ENCODE peak calls at places on chromosomes 7 and 10, in nine cellular contexts. D, Y, Q, K, E, Z, I, W and J are unnamed samples. For H3K27me3, the result is how much of the 10 kb centered on the place peaks cover.

GRCh38 chr7:5170251-5170650 is 19.8 kb upstream of the WIPI2 start:
- DNase-seq in D (no peak), W (no peak), Z (no peak), I (no peak), Q (no peak), E (no peak), Y (no peak), K (no peak), J (no peak)

GRCh38 chr7:20896996-20897395 is 110.3 kb upstream of the SP8 start:
- DNase-seq in Q (no peak), Y (no peak), K (no peak), W (no peak), E (no peak), Z (no peak), I (no peak), D (no peak), J (peak)

GRCh38 chr10:49304137-49304536 is 5.2 kb downstream of the C10orf71 start:
- DNase-seq in D (no peak), E (no peak), K (no peak), Y (no peak), W (no peak), Z (no peak), I (no peak), Q (no peak), J (no peak)

GRCh38 chr7:78073470-78074382 is 275.2 kb downstream of the PHTF2 start:
- DNase-seq in Y (no peak), I (no peak), E (no peak), D (no peak), Z (no peak), Q (no peak), K (no peak), W (no peak), J (no peak)

GRCh38 chr7:143003393-143004051 is 23.4 kb downstream of the OR9A2 start:
- DNase-seq in K (peak), Q (peak), I (peak), Y (no peak), E (peak), D (no peak), W (no peak), Z (no peak), J (peak)

GRCh38 chr10:58651742-58652141 is 139.1 kb downstream of the BICC1 start:
- DNase-seq in K (no peak), W (no peak), Q (no peak), Y (no peak), I (no peak), Z (no peak), E (no peak), D (no peak), J (no peak)

GRCh38 chr10:49726593-49726992 is 35.5 kb downstream of the OGDHL start:
- DNase-seq in W (no peak), Q (no peak), D (no peak), I (no peak), Z (no peak), Y (no peak), K (no peak), E (no peak), J (no peak)

GRCh38 chr7:114414151-114415053 is at the start of gene FOXP2:
- DNase-seq in K (no peak), Z (no peak), E (no peak), W (no peak), Q (no peak), Y (no peak), D (no peak), I (no peak), J (peak)

GRCh38 chr7:44985033-44985695 is 6.3 kb upstream of the MYO1G start:
- DNase-seq in Y (no peak), K (no peak), I (no peak), Q (no peak), W (no peak), Z (no peak), D (no peak), E (no peak), J (no peak)

GRCh38 chr7:116213361-116214155 is 3.2 kb downstream of the TES start:
- DNase-seq in Q (no peak), K (no peak), Z (no peak), Y (no peak), I (no peak), E (no peak), W (no peak), D (no peak), J (no peak)

GRCh38 chr7:89027781-89028180 is 232.2 kb upstream of the TEX47 start:
- DNase-seq in I (no peak), K (no peak), W (no peak), Q (no peak), Z (no peak), D (no peak), Y (no peak), E (no peak), J (no peak)

GRCh38 chr7:2071133-2071832 is 161.5 kb downstream of the MAD1L1 start:
- DNase-seq in E (no peak), Q (no peak), D (no peak), K (no peak), W (no peak), Y (no peak), I (no peak), Z (no peak), J (no peak)

GRCh38 chr10:4688620-4689019 is 137.4 kb upstream of the AKR1E2 start:
- DNase-seq in W (no peak), Y (no peak), Q (no peak), E (peak), D (no peak), I (no peak), Z (no peak), K (no peak), J (peak)

GRCh38 chr7:7099584-7100014 is 82.7 kb upstream of the C1GALT1 start:
- DNase-seq in D (peak), W (peak), Q (peak), E (peak), K (no peak), Z (peak), I (peak), Y (peak), J (peak)

GRCh38 chr7:80508440-80508839 is 3.4 kb downstream of the GNAT3 start:
- DNase-seq in W (no peak), Z (no peak), K (no peak), I (no peak), D (no peak), E (no peak), Q (no peak), Y (no peak), J (no peak)

GRCh38 chr7:95411666-95412065 is 15.5 kb upstream of the PON3 start:
- DNase-seq in E (no peak), W (no peak), Z (no peak), Y (no peak), Q (no peak), I (no peak), D (no peak), K (no peak), J (no peak)

GRCh38 chr10:107165007-107165406 is 501 bp upstream of the SORCS1 start:
- DNase-seq in I (no peak), Q (no peak), D (no peak), E (peak), W (no peak), Z (no peak), K (no peak), Y (no peak), J (no peak)

GRCh38 chr7:73715648-73716317 is 3.7 kb downstream of the STX1A start:
- DNase-seq in Y (no peak), E (no peak), D (no peak), K (no peak), I (peak), Z (no peak), W (no peak), Q (peak), J (peak)

GRCh38 chr10:122301811-122302115 is 30.7 kb downstream of the BTBD16 start:
- DNase-seq in W (no peak), E (no peak), D (no peak), K (no peak), I (no peak), Y (no peak), Z (no peak), Q (no peak), J (no peak)

GRCh38 chr7:111788426-111788825 is 226.1 kb upstream of the IMMP2L start:
- DNase-seq in I (no peak), K (no peak), Z (no peak), E (no peak), Y (no peak), W (no peak), Q (no peak), D (no peak), J (no peak)

GRCh38 chr7:142196066-142196840 is 61.6 kb downstream of the PRSS58 start:
- DNase-seq in E (no peak), Q (no peak), Z (no peak), Y (no peak), I (no peak), K (no peak), D (no peak), W (no peak), J (peak)

GRCh38 chr7:22607180-22607579 is 107.2 kb upstream of the STEAP1B start:
- DNase-seq in D (no peak), I (no peak), Q (no peak), K (no peak), Y (no peak), W (no peak), E (no peak), Z (no peak), J (no peak)

GRCh38 chr10:100847440-100847839 is 65.3 kb upstream of the SLF2 start:
- DNase-seq in Q (no peak), E (no peak), I (peak), Z (no peak), Y (no peak), W (no peak), K (no peak), D (no peak), J (peak)
- TF ChIP-seq CTCF in Q (no peak), E (no peak), I (no peak), Z (no peak), Y (no peak), W (no peak), K (no peak), D (no peak), J (no peak)

DNA sequence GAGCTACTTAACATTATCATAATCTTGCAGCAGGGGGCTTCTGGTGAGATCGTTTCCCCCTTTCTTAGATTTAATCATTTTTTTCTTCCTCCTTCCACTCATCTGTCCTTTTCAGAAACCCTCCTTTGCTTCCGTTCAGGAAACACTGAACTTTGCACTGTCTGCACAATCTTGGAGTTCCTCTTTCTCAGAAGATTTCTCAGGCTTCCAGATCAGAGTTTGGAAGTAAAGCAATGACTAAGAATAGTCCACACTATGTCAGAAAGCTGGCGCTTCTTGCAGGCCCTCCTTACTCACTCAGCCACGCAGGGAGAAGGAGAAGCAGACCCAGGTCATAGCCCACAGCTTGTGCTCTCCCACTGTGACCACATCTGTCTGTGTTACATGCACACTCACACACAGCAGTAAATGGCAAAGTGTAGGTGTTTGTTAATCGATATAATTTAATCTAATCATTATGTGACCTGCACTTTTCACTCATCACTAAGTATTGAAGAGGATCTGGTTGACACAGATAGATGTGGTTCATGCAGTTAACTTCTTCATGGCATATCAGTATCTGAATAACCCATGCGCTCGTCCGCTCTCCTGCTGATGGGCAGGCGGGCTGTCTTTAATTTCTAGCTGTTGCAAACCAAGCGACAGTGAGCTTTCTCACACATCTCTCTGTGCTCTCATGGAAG is 30.2 kb downstream of the ALOX5 start:
- DNase-seq in Q (no peak), Z (no peak), Y (no peak), D (no peak), W (no peak), I (no peak), K (no peak), E (no peak), J (no peak)
- H3K27me3 ChIP-seq in Q (under half), Z (under half), Y (under half), D (under half), W (under half), I (under half), K (under half), E (under half), J (under half)

DNA sequence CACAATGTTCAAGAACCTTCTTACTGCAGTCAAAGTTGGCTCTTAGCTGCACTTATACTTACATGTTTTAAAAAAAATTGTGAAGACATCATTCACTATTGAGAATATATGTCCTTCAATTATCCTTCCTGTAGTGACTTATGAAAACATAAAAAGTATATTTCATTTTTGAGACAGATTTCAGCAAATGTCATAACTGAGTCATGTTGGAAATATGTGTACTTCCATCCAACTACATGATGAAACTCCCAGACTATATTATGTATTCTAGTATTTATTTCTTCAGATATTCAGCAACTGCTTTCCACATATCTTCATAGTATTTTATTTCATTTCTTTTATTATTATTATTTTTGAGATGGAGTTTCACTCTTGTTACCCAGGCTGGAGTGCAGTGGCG is 160.2 kb downstream of the ARHGAP12 start:
- DNase-seq in I (no peak), E (no peak), W (no peak), K (no peak), Z (no peak), D (no peak), Q (no peak), Y (no peak), J (peak)
- H3K27ac ChIP-seq in I (no peak), E (no peak), W (no peak), K (no peak), Z (no peak), D (no peak), Q (no peak), Y (peak), J (peak)

GRCh38 chr10:23046032-23046431 is 49.3 kb upstream of the MSRB2 start:
- DNase-seq in D (no peak), K (no peak), I (no peak), W (no peak), E (no peak), Z (no peak), Y (no peak), Q (no peak), J (no peak)
- TF ChIP-seq CTCF in D (no peak), K (no peak), I (no peak), W (no peak), E (no peak), Z (no peak), Y (no peak), Q (no peak), J (no peak)